ENCODE peak calls at places on chromosomes 6 and 20, in eight cellular contexts. M is IMR-90, A is HCT116, Q is breast epithelium, F is kidney, L is OCI-LY7, T is PC-9, B is heart left ventricle. C is an unnamed sample. For H3K4me1, the result is how much of the 10 kb centered on the place peaks cover.

GRCh38 chr6:747006-747405 is 54.1 kb upstream of the EXOC2 start:
- DNase-seq in B (no peak), Q (no peak), F (no peak), T (no peak), M (no peak), A (no peak), L (no peak), C (no peak)

GRCh38 chr6:39688494-39688893 is 36.7 kb downstream of the KIF6 start:
- DNase-seq in F (no peak), Q (no peak), A (no peak), T (no peak), B (no peak), M (peak), L (no peak), C (no peak)

GRCh38 chr6:32244946-32245398 is 21.1 kb upstream of the NOTCH4 start:
- DNase-seq in T (no peak), M (peak), F (peak), L (peak), A (peak), Q (peak), B (peak), C (peak)

GRCh38 chr6:75794351-75794846 is 45.4 kb downstream of the MYO6 start:
- DNase-seq in B (no peak), A (no peak), T (no peak), F (no peak), L (no peak), M (no peak), Q (no peak), C (no peak)

GRCh38 chr20:50320910-50321796 is 130.5 kb downstream of the CEBPB start:
- DNase-seq in Q (peak), T (peak), B (peak), A (peak), F (peak), M (peak), L (no peak), C (peak)

GRCh38 chr20:49278817-49279676 is 1.2 kb upstream of the ZNFX1 start:
- DNase-seq in A (no peak), M (no peak), L (peak), F (no peak), T (peak), B (peak), Q (no peak), C (no peak)

GRCh38 chr20:1019344-1019743 is 17.2 kb upstream of the RSPO4 start:
- DNase-seq in Q (no peak), T (no peak), B (no peak), F (no peak), A (no peak), M (no peak), L (no peak), C (no peak)

GRCh38 chr20:43799150-43799711 is 72.4 kb upstream of the GTSF1L start:
- DNase-seq in Q (no peak), B (no peak), F (no peak), M (peak), L (no peak), A (no peak), T (no peak), C (peak)

GRCh38 chr6:89797317-89797716 is 22.3 kb downstream of the MDN1 start:
- DNase-seq in L (no peak), Q (no peak), B (peak), T (no peak), F (no peak), A (no peak), M (peak), C (no peak)

DNA sequence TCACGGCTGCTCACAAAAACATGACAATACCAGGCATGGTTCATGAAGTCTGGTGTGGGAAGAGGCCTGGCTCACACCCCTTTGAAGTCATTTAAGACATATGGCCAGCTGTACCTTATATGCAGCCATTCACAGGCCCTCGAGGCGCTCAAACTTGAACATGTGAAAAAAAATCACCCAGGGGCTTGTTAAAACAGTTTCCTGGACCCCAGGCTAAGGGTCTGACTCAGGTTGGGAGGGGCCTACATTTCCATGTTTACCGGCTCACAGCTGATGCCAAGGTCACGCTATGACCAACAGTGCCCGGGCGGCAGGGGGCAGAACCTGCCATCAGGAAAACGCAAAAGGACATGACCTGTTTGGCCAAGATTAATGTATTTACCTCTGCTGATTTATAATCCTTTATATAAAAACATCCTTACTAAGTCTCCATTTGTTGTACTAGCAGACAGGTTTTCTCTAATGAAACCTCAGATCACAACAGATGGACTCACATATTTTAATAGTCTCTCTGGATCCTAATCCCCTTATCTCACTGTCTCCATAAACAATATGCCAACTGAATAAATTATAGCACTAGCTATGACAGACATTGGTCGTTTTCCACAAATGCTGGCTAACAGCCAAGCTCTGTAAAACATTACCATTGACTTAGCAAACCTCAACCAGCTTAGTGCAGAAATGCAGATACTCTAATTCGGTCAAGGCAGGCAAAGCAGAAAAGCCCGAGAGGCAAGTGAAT is 19.9 kb downstream of the EZR start:
- DNase-seq in F (no peak), Q (no peak), L (peak), M (peak), B (no peak), T (no peak), A (no peak), C (peak)
- H3K4me3 ChIP-seq in F (peak), Q (no peak), L (peak), M (no peak), B (no peak), T (peak), A (no peak), C (peak)

DNA sequence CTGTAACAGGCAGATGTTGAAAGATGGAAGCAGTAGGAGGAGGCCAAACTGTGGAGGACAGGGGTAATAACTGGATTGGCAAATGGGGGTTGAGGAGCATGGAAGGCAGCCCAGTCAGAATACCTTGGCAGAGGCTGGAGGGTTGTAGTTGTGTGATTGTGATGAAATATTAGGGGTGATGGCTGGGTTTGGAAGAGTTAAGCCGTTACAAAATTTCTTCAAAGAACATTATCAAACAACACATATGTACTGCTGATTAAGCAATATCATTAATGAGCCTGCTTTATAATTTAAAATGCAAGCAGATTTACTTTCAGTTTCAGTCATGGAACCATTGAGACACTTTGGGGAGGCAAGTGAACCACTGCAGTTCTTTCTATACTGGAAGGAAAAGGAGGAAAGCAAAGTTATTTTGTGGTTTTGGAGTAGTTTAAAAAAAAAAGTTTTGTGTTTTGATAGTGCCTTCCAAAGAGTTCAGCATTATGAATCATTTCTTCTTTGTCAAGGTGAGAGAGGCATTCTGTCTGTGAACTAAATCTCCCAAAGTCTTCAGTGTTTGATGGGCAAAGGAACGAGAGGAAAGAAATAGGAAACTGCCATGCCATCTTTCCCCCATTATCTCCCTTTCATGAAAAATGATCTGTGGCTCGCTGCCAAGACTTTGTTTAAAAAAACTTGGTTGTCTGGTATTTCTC is 20.7 kb downstream of the FOXO3 start:
- DNase-seq in A (no peak), Q (no peak), L (no peak), F (no peak), T (peak), M (peak), B (no peak), C (peak)
- H3K4me1 ChIP-seq in A (under half), Q (half or more), L (under half), F (half or more), T (half or more), M (under half), B (under half), C (under half)

GRCh38 chr20:2799688-2800589 is 488 bp downstream of the CPXM1 start:
- DNase-seq in A (no peak), L (no peak), B (no peak), Q (no peak), F (no peak), T (no peak), M (peak), C (no peak)
- H3K4me3 ChIP-seq in A (no peak), L (no peak), B (peak), Q (peak), F (peak), T (no peak), M (peak), C (peak)

GRCh38 chr6:138406443-138406842 is 2.4 kb downstream of the HEBP2 start:
- DNase-seq in M (no peak), B (no peak), A (no peak), Q (no peak), L (peak), T (no peak), F (no peak), C (no peak)
- H3K4me1 ChIP-seq in M (under half), B (under half), A (under half), Q (under half), L (under half), T (under half), F (under half), C (under half)

DNA sequence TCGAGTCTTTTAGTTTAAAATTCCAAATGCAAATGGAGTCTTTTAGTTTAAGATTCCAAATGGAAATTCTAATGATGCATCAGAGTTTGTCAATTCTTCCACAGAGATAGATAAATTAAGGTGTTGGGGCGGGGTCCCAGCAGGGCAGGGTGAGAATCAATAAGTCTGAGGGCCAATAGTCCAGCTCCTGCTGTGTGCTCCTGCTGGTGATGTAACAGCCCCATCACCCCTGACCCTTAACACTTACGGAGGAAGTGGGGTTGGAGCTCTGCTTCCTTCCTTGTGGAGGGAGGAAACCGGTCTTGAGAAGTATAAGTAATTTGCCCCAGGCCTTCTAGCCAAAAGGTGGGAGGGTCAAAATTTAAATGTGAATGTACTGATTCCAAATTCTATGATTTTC is 17.3 kb downstream of the ZBTB2 start:
- DNase-seq in L (no peak), F (no peak), Q (no peak), T (peak), A (no peak), M (no peak), B (no peak), C (no peak)
- H3K4me3 ChIP-seq in L (no peak), F (no peak), Q (no peak), T (peak), A (no peak), M (no peak), B (peak), C (no peak)

C was measured in BE2C.